ENCODE peak calls at places on chromosomes 5 and 9, in seven cellular contexts. H is sigmoid colon, U is transverse colon, T is stomach, G is HCT116, S is vagina, I is upper lobe of left lung. Z is an unnamed sample.

GRCh38 chr5:159319822-159320221 is 10.5 kb downstream of the IL12B start:
- DNase-seq in S (no peak), T (no peak), I (no peak), H (no peak), U (no peak), G (no peak), Z (no peak)

GRCh38 chr5:111582962-111583669 is 70.8 kb upstream of the STARD4 start:
- DNase-seq in T (no peak), U (no peak), H (no peak), I (no peak), G (no peak), S (no peak), Z (no peak)

GRCh38 chr9:88925471-88925870 is 65.8 kb upstream of the S1PR3 start:
- DNase-seq in U (no peak), T (no peak), I (no peak), S (no peak), G (no peak), H (no peak), Z (no peak)

GRCh38 chr5:156109317-156110023 is 217.5 kb upstream of the SGCD start:
- DNase-seq in S (no peak), U (no peak), I (no peak), G (no peak), T (no peak), H (no peak), Z (no peak)

GRCh38 chr9:133160742-133161541 is 2.8 kb downstream of the GBGT1 start:
- DNase-seq in G (peak), S (no peak), T (peak), I (no peak), H (peak), U (peak), Z (peak)

GRCh38 chr5:166883016-166883415 is 1408.4 kb upstream of the WWC1 start:
- DNase-seq in U (no peak), I (no peak), G (no peak), H (no peak), S (no peak), T (no peak), Z (no peak)

GRCh38 chr9:134641989-134642384 is 384 bp downstream of the COL5A1 start:
- DNase-seq in U (no peak), I (peak), G (no peak), S (no peak), H (no peak), T (no peak), Z (no peak)

GRCh38 chr5:151696470-151697061 is 9.9 kb upstream of the SPARC start:
- DNase-seq in H (peak), I (peak), U (no peak), T (no peak), G (no peak), S (no peak), Z (no peak)

GRCh38 chr5:151238303-151238741 is 14.4 kb upstream of the CCDC69 start:
- DNase-seq in H (peak), T (no peak), I (peak), S (no peak), G (no peak), U (peak), Z (peak)

GRCh38 chr5:138850854-138851253 is 24.3 kb downstream of the LRRTM2 start:
- DNase-seq in I (no peak), U (no peak), H (no peak), S (no peak), T (no peak), G (no peak), Z (no peak)

GRCh38 chr5:42513246-42513645 is 90.0 kb downstream of the GHR start:
- DNase-seq in U (no peak), H (no peak), I (no peak), S (no peak), G (no peak), T (no peak), Z (no peak)

GRCh38 chr9:91006046-91006445 is 204.4 kb downstream of the SYK start:
- DNase-seq in H (no peak), U (no peak), T (no peak), S (no peak), G (no peak), I (no peak), Z (no peak)

GRCh38 chr9:112308576-112308975 is 24.8 kb downstream of the PTBP3 start:
- DNase-seq in U (no peak), T (no peak), I (no peak), G (no peak), S (no peak), H (no peak), Z (no peak)

GRCh38 chr5:1729641-1730486 is 69.8 kb downstream of the MRPL36 start:
- DNase-seq in G (no peak), U (no peak), S (peak), T (peak), I (peak), H (peak), Z (no peak)

GRCh38 chr9:36149197-36149596 is 12.7 kb downstream of the GLIPR2 start:
- DNase-seq in I (no peak), H (peak), U (no peak), S (no peak), T (no peak), G (no peak), Z (no peak)

GRCh38 chr9:5389109-5389732 is 48.5 kb downstream of the PLGRKT start:
- DNase-seq in U (no peak), S (no peak), I (no peak), H (no peak), G (no peak), T (no peak), Z (no peak)

GRCh38 chr5:132055808-132056609 is 4.4 kb upstream of the IL3 start:
- DNase-seq in U (no peak), H (peak), G (no peak), T (peak), S (peak), I (no peak), Z (peak)

GRCh38 chr9:27059406-27059805 is 49.6 kb upstream of the TEK start:
- DNase-seq in T (no peak), S (no peak), H (no peak), I (no peak), G (no peak), U (no peak), Z (no peak)

GRCh38 chr5:45274241-45274640 is 421.9 kb downstream of the HCN1 start:
- DNase-seq in S (no peak), T (no peak), G (no peak), H (no peak), I (no peak), U (no peak), Z (no peak)

GRCh38 chr5:21573915-21574314 is 1279.2 kb downstream of the CDH12 start:
- DNase-seq in U (no peak), H (no peak), G (no peak), I (no peak), S (no peak), T (no peak), Z (no peak)

GRCh38 chr9:123614503-123615258 is 258.7 kb downstream of the CRB2 start:
- DNase-seq in I (no peak), S (no peak), G (no peak), H (no peak), T (no peak), U (no peak), Z (no peak)

GRCh38 chr9:134198771-134199170 is 34.4 kb upstream of the RNU6ATAC start:
- DNase-seq in I (no peak), H (no peak), G (no peak), T (no peak), U (no peak), S (no peak), Z (no peak)

GRCh38 chr9:79574716-79575242 is 3.0 kb downstream of the TLE4 start:
- DNase-seq in T (no peak), H (no peak), U (no peak), S (no peak), G (no peak), I (no peak), Z (no peak)

GRCh38 chr5:79853676-79854418 is 137.2 kb downstream of the MTX3 start:
- DNase-seq in U (no peak), T (no peak), G (peak), S (peak), H (no peak), I (no peak), Z (no peak)

GRCh38 chr9:69149321-69149807 is 24.7 kb upstream of the TJP2 start:
- DNase-seq in T (no peak), H (no peak), G (no peak), U (no peak), I (no peak), S (no peak), Z (no peak)

GRCh38 chr9:95008151-95008771 is 281.8 kb downstream of the AOPEP start:
- DNase-seq in G (no peak), H (no peak), I (no peak), S (no peak), U (peak), T (no peak), Z (no peak)

GRCh38 chr5:111834926-111835599 is 78.1 kb upstream of the NREP start:
- DNase-seq in H (no peak), S (no peak), T (no peak), U (no peak), G (no peak), I (no peak), Z (no peak)

GRCh38 chr5:73793911-73794310 is 167.9 kb downstream of the ARHGEF28 start:
- DNase-seq in I (no peak), T (no peak), H (no peak), U (no peak), G (no peak), S (no peak), Z (no peak)

GRCh38 chr9:135975834-135976233 is 14.7 kb upstream of the UBAC1 start:
- DNase-seq in S (no peak), T (no peak), H (no peak), G (no peak), I (no peak), U (no peak), Z (no peak)

GRCh38 chr9:69975681-69976080 is 68.0 kb upstream of the MAMDC2 start:
- DNase-seq in H (no peak), T (no peak), S (no peak), U (no peak), G (no peak), I (no peak), Z (no peak)

GRCh38 chr9:17216011-17216410 is 81.2 kb downstream of the CNTLN start:
- DNase-seq in G (no peak), U (no peak), H (no peak), I (no peak), S (no peak), T (no peak), Z (no peak)

GRCh38 chr9:118809160-118809625 is 560.0 kb downstream of the BRINP1 start:
- DNase-seq in S (no peak), I (peak), H (no peak), U (no peak), G (no peak), T (no peak), Z (no peak)

GRCh38 chr5:168672016-168672415 is 92.8 kb upstream of the PANK3 start:
- DNase-seq in I (no peak), T (no peak), H (no peak), S (no peak), U (no peak), G (no peak), Z (no peak)
- TF ChIP-seq POLR2A in I (no peak), T (no peak), H (no peak), S (no peak), U (no peak), G (no peak), Z (no peak)

DNA sequence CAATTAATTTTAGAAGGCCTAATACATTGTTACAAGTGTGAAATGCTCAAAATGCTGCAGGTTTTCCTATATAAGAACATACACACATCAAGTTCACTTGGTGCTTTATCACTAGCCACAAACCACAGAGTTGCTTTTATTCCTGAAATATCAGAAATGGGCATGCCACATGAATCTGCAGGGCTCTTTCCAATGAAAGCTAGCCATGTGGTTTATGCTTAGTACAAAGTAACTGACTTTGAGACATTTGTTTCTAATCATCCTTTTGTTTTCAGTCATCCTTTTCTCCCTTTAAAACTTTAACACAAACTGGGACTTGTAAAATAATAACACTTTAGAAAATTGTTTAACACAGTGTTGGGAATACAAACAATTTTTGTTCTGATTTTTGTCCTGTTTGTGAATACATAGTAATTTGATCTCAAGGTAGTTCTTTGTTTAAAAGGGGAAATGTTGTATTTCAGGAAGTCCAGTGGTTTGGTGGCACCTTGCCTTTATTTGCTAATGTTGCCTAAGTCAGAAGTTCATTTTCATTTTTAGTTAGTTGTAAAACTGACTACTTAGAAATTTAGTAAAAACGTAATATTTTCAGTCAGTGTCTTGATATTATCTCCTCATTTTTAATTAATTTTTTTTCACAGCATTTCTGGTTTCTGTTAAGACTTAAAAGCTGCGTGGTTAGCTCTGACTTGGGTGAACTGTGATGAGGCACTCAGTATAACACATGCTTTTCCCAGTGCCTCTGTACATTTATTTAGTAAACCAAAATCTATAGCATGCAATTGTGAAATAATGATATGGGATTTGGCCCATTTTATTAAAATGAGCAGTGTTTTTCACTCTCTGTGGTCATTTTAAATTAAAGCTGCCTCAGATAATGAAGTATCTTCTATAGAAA is 18.6 kb downstream of the PRDM6 start:
- DNase-seq in S (no peak), I (no peak), G (no peak), T (no peak), U (no peak), H (no peak), Z (no peak)
- TF ChIP-seq POLR2AphosphoS5 in S (no peak), I (no peak), G (no peak), T (no peak), U (no peak), H (no peak), Z (no peak)

GRCh38 chr5:173901705-173902104 is 13.6 kb downstream of the CPEB4 start:
- DNase-seq in G (no peak), S (no peak), I (no peak), H (no peak), U (no peak), T (no peak), Z (no peak)

GRCh38 chr5:173902743-173903142 is 14.6 kb downstream of the CPEB4 start:
- DNase-seq in U (no peak), T (no peak), H (no peak), I (no peak), S (no peak), G (no peak), Z (no peak)

GRCh38 chr5:173902334-173902733 is 14.2 kb downstream of the CPEB4 start:
- DNase-seq in U (no peak), S (no peak), I (no peak), H (no peak), T (no peak), G (no peak), Z (no peak)

GRCh38 chr5:173907284-173907683 is 19.1 kb downstream of the CPEB4 start:
- DNase-seq in I (no peak), G (no peak), S (no peak), H (no peak), U (no peak), T (no peak), Z (no peak)

DNA sequence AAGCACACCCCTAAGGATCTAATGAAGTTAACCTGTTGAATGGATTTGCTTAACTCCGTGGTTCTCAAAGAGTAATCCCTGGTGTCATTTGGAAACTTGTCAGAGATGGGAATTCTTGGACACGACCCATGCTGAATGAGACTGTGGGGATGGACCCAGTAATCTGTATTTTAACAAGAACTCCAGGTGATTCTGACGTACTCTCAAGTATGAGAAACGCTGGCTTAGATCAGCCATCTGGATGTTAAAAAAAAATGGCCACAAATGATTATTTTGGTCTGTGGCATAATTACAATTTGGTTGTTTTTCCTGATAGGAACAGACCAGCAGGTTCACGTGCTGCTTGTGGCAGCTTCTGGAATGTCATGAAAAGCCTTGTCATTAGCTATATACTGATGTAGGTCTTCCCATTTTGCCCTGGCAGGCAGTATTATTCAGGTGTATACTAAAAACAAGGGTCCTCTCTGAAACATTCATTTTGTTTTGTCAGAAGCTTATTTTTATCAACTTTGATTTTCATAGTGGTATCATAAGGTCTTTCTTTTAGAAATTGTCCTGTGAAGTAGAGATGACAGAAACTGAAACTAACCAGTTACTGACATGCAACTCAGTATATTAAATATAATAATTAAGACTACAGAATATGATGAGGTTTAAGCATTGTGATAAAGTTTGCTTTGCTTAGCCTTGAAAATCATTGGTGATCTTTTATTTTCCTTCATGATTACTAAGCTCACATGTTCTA is 15.4 kb downstream of the CPEB4 start:
- DNase-seq in T (no peak), S (no peak), G (no peak), I (no peak), H (no peak), U (no peak), Z (no peak)
- TF ChIP-seq POLR2A in T (no peak), S (no peak), G (no peak), I (no peak), H (no peak), U (no peak), Z (no peak)

GRCh38 chr9:96169488-96169887 is 132.5 kb downstream of the HSD17B3 start:
- DNase-seq in H (peak), T (peak), I (peak), U (peak), S (no peak), G (no peak), Z (no peak)
- TF ChIP-seq POLR2AphosphoS5 in H (no peak), T (no peak), I (peak), U (no peak), S (no peak), G (no peak), Z (no peak)

DNA sequence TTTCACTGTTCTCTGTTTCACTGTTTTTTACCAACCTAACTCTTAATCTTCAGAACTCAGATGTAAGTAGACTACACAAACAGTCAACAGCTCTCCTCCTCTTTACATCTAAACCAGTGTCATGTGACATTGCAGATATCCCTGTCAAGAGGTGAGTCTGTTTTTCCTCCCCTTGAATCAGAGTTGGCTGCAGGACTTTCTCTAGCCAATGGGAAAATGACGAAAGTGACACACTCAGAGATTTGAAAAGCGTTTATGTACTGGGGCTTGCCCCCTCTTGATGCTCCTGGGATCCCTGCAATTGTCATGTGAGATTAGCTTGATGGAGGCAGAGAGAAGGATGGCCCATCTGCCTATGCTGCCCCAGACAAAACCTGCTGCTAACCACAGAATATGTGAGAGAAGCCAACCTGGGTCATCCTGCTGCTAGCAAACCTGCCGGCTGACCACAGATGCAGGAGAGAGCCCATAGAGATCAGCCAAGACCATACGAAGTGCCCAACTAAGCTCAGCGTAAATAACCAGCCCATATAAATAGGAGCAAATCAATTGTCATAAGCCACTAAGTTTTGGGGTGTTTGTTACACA is 111.1 kb downstream of the ASTN2 start:
- DNase-seq in H (no peak), S (no peak), U (no peak), G (no peak), I (no peak), T (no peak), Z (no peak)
- TF ChIP-seq POLR2A in H (no peak), S (no peak), U (no peak), G (no peak), I (no peak), T (no peak), Z (no peak)

DNA sequence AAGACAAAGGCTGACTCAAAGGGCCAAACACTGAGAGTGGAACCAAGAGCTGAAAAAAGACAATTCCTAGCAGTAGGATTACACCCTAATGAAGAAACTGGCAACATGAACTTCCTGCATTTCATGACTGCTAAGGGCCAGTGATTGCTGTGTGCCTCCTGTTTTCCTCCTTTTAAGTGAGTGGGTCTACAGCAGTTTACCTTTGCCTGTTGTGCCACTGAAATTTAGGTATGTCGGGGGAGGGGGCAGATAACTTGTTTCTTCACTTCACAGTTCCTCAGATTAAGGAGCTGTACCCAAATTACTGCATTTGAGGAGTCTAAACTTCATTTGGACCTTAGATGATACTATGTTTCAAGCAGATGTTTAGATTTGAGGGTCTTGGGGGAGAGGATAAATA is 191.7 kb downstream of the MCTP1 start:
- DNase-seq in I (no peak), T (no peak), H (no peak), U (no peak), G (no peak), S (no peak), Z (no peak)
- TF ChIP-seq POLR2AphosphoS5 in I (no peak), T (no peak), H (no peak), U (no peak), G (no peak), S (no peak), Z (no peak)

GRCh38 chr9:12816656-12817101 is 41.9 kb downstream of the LURAP1L start:
- DNase-seq in T (no peak), U (no peak), H (no peak), I (no peak), G (no peak), S (no peak), Z (no peak)

GRCh38 chr9:12815895-12816294 is 41.1 kb downstream of the LURAP1L start:
- DNase-seq in H (no peak), T (no peak), S (no peak), G (no peak), U (no peak), I (no peak), Z (no peak)

GRCh38 chr9:12817702-12818101 is 42.9 kb downstream of the LURAP1L start:
- DNase-seq in I (peak), G (peak), U (peak), H (peak), T (peak), S (no peak), Z (no peak)

GRCh38 chr9:12819436-12820185 is 44.8 kb downstream of the LURAP1L start:
- DNase-seq in U (peak), G (peak), H (no peak), I (no peak), S (no peak), T (no peak), Z (no peak)

GRCh38 chr9:12818431-12819000 is 43.7 kb downstream of the LURAP1L start:
- DNase-seq in G (no peak), I (no peak), T (no peak), U (peak), H (no peak), S (no peak), Z (no peak)
- TF ChIP-seq POLR2A in G (no peak), I (no peak), T (no peak), U (no peak), H (no peak), S (no peak), Z (no peak)